ENCODE peak calls at places on chromosomes 4 and X, in ten cellular contexts. W is cardiac muscle cell; K is GM13976; V is activated T-helper 1 cell treated with anti-CD3 and anti-CD28 coated beads, Interleukin-12 subunit alpha, Interleukin-12 subunit beta, Interleukin-2, Interleukin-4 antibody, amounts not matched to agents 30 ng/mL and 10 ng/mL and 1 ng/mL, durations not matched to agents 14 hours and 24 hours and 36 hours; Q is smooth muscle cell of the brain vasculature; U is foreskin fibroblast; H is cerebellum; F is stimulated activated naive CD4-positive, alpha-beta T cell; G is stimulated activated CD8-positive, alpha-beta memory T cell treated with anti-CD3 and anti-CD28 coated beads, Interleukin-12 subunit alpha, Interleukin-12 subunit beta, amount 100 ng/mL, for 4 hours; L is stimulated activated CD4-positive, alpha-beta T cell treated with anti-CD3 and anti-CD28 coated beads, Interleukin-4, amount 100 ng/mL, for 1 hour. R is an unnamed sample.
A peak's percentile ranks its signal among the peaks of the same experiment; 100 is the strongest.

GRCh38 chrX:31355206-31355955 is 283.5 kb upstream of the FTHL17 start:
- DNase-seq in W (no peak), K (no peak), V (no peak), Q (no peak), U (no peak), H (no peak), F (no peak), G (no peak), L (no peak), R (no peak)

GRCh38 chr4:54539500-54540029 is 118.2 kb upstream of the KIT start:
- DNase-seq in W (peak; percentile 90), K (peak; percentile 28), V (no peak), Q (no peak), U (peak; percentile 86), H (no peak), F (no peak), G (no peak), L (peak; percentile 2), R (no peak)

GRCh38 chrX:46268429-46268828 is 276.8 kb downstream of the ZNF674 start:
- DNase-seq in W (no peak), K (no peak), V (no peak), Q (no peak), U (peak; percentile 64), H (no peak), F (no peak), G (no peak), L (no peak), R (no peak)

GRCh38 chrX:105458846-105459245 is 238.4 kb upstream of the TEX13A start:
- DNase-seq in W (no peak), K (no peak), V (no peak), Q (no peak), U (no peak), H (no peak), F (no peak), G (no peak), L (no peak), R (no peak)

GRCh38 chr4:147891476-147892115 is 159.7 kb downstream of the ARHGAP10 start:
- DNase-seq in W (no peak), K (no peak), V (no peak), Q (no peak), U (no peak), H (no peak), F (no peak), G (no peak), L (no peak), R (no peak)

GRCh38 chr4:165177725-165178666 is 29.4 kb upstream of the KLHL2 start:
- DNase-seq in W (no peak), K (peak; percentile 30), V (no peak), Q (no peak), U (peak; percentile 47), H (no peak), F (no peak), G (no peak), L (no peak), R (no peak)

GRCh38 chr4:87060957-87061356 is 126.1 kb downstream of the AFF1 start:
- DNase-seq in W (no peak), K (no peak), V (no peak), Q (no peak), U (peak; percentile 68), H (no peak), F (no peak), G (no peak), L (no peak), R (no peak)

GRCh38 chr4:95548738-95549245 is at the start of gene UNC5C:
- DNase-seq in W (peak; percentile 87), K (peak; percentile 21), V (no peak), Q (no peak), U (peak; percentile 28), H (peak; percentile 54), F (no peak), G (no peak), L (no peak), R (no peak)

GRCh38 chr4:40980318-40980883 is 230.6 kb downstream of the NSUN7 start:
- DNase-seq in W (peak; percentile 13), K (no peak), V (no peak), Q (no peak), U (no peak), H (no peak), F (no peak), G (no peak), L (no peak), R (no peak)

GRCh38 chr4:183401473-183401872 is 43.0 kb upstream of the CDKN2AIP start:
- DNase-seq in W (no peak), K (no peak), V (no peak), Q (no peak), U (no peak), H (no peak), F (no peak), G (no peak), L (no peak), R (no peak)

GRCh38 chrX:148600131-148600530 is 99.7 kb downstream of the AFF2 start:
- DNase-seq in W (no peak), K (no peak), V (no peak), Q (no peak), U (no peak), H (peak; percentile 32), F (no peak), G (no peak), L (no peak), R (no peak)

GRCh38 chr4:53855886-53856260 is 208.5 kb downstream of the CHIC2 start:
- DNase-seq in W (no peak), K (no peak), V (no peak), Q (no peak), U (peak; percentile 91), H (no peak), F (no peak), G (no peak), L (no peak), R (no peak)

GRCh38 chr4:90403781-90404180 is 276.6 kb downstream of the CCSER1 start:
- DNase-seq in W (no peak), K (no peak), V (no peak), Q (no peak), U (no peak), H (no peak), F (no peak), G (no peak), L (no peak), R (no peak)

GRCh38 chrX:18119856-18120255 is 100.8 kb downstream of the BEND2 start:
- DNase-seq in W (no peak), K (no peak), V (no peak), Q (no peak), U (no peak), H (no peak), F (peak; percentile 2), G (no peak), L (peak; percentile 1), R (no peak)

GRCh38 chr4:90357117-90357710 is 230.0 kb downstream of the CCSER1 start:
- DNase-seq in W (peak; percentile 69), K (peak; percentile 23), V (no peak), Q (peak; percentile 39), U (peak; percentile 60), H (peak; percentile 21), F (no peak), G (no peak), L (no peak), R (no peak)

GRCh38 chr4:155667538-155668511 is 1.2 kb downstream of the GUCY1A1 start:
- DNase-seq in W (peak; percentile 80), K (peak; percentile 76), V (no peak), Q (no peak), U (peak; percentile 60), H (no peak), F (no peak), G (no peak), L (no peak), R (no peak)

GRCh38 chr4:4333265-4333706 is 43.2 kb downstream of the ZBTB49 start:
- DNase-seq in W (no peak), K (no peak), V (no peak), Q (no peak), U (peak; percentile 80), H (no peak), F (no peak), G (no peak), L (no peak), R (no peak)